ENCODE peak calls at places on chromosomes 7 and 10, in nine cellular contexts. X, E, J, D, L, C, A, K and O are unnamed samples.

GRCh38 chr7:45718464-45719330 is 144.5 kb downstream of the ADCY1 start:
- DNase-seq in A (no peak), K (no peak), E (no peak), J (no peak), X (no peak), L (no peak), D (peak), C (peak), O (no peak)

GRCh38 chr7:150631866-150632864 is at the start of gene GIMAP6:
- DNase-seq in A (no peak), D (no peak), K (no peak), X (no peak), J (no peak), L (no peak), E (no peak), C (no peak), O (no peak)

GRCh38 chr7:137601642-137602041 is 245.1 kb downstream of the DGKI start:
- DNase-seq in D (no peak), K (no peak), A (no peak), E (no peak), L (no peak), X (no peak), C (no peak), J (no peak), O (no peak)

GRCh38 chr7:105678811-105679495 is 97.7 kb upstream of the EFCAB10 start:
- DNase-seq in A (peak), D (no peak), C (peak), L (peak), J (peak), E (no peak), K (no peak), X (peak), O (peak)

GRCh38 chr10:52541082-52541481 is 227.0 kb downstream of the DKK1 start:
- DNase-seq in L (peak), A (no peak), C (peak), K (no peak), D (no peak), E (no peak), J (peak), X (no peak), O (peak)

GRCh38 chr10:77251297-77252013 is 386.2 kb downstream of the KCNMA1 start:
- DNase-seq in K (peak), J (peak), A (no peak), X (no peak), L (peak), E (no peak), D (peak), C (peak), O (no peak)

GRCh38 chr10:3197354-3198003 is 24.9 kb upstream of the PITRM1 start:
- DNase-seq in K (peak), D (peak), L (peak), C (peak), J (peak), A (peak), X (peak), E (peak), O (peak)

GRCh38 chr7:50648076-50648475 is 82.9 kb upstream of the DDC start:
- DNase-seq in E (no peak), L (no peak), K (no peak), J (no peak), D (no peak), C (no peak), X (no peak), A (no peak), O (no peak)

GRCh38 chr7:83579740-83580139 is 69.2 kb downstream of the SEMA3E start:
- DNase-seq in D (peak), J (peak), A (no peak), C (peak), E (no peak), L (peak), K (no peak), X (no peak), O (no peak)

GRCh38 chr10:103554488-103555320 is 61.2 kb downstream of the NEURL1 start:
- DNase-seq in K (no peak), E (no peak), D (peak), J (peak), L (peak), C (peak), A (no peak), X (peak), O (peak)

GRCh38 chr7:104231054-104232046 is 23.5 kb upstream of the ORC5 start:
- DNase-seq in L (peak), K (peak), X (peak), A (no peak), D (peak), E (peak), C (peak), J (peak), O (peak)

GRCh38 chr10:94370501-94370900 is 7.8 kb upstream of the NOC3L start:
- DNase-seq in E (no peak), D (no peak), J (no peak), L (no peak), A (no peak), X (no peak), K (no peak), C (no peak), O (no peak)
- TF ChIP-seq CTCF in E (no peak), D (no peak), J (no peak), L (no peak), A (no peak), X (no peak), K (no peak), C (no peak), O (no peak)

GRCh38 chr7:68063171-68063570 is 1066.5 kb downstream of the TYW1 start:
- DNase-seq in L (no peak), D (no peak), A (no peak), E (no peak), C (no peak), J (no peak), K (no peak), X (no peak), O (no peak)
- TF ChIP-seq CTCF in L (no peak), D (no peak), A (no peak), E (peak), C (no peak), J (no peak), K (peak), X (no peak), O (no peak)

DNA sequence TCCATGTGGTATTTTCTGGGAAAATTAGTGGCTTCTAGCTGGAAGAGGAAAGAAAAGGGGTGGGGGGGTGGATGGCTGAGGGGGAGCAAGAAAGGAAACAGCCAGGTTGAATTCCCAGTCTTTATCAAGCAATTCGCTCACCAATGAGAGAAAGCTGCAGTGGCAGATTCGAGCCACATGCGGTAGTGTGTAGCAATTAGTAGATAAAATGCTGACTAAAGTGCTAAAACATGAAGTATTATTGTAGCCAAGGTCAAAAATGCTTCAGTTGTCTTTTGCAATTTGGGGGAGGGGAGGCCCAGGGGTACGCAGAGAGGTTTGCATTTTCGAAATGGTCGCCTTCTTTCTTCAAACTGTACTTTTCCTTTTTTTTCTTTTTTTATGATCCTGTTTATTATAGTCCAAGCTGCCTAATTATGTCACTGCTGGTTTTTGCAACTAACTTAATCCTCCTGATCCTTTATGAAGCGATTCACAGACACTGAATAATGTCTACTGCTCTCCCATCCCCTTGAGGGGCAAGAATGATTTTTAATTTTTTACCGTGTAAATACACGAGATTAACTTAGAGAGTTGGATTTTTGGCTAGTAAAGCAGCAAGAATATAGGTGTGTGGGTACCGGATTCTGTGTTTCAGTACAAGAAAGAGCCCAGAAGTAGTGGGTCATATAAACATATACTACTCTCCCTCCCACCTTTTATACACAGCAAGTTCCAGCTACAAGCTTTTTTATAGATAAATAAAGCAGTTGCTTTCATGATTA is 3.6 kb upstream of the ARID5B start:
- DNase-seq in J (peak), X (peak), A (no peak), E (no peak), K (no peak), L (peak), C (peak), D (peak), O (no peak)
- TF ChIP-seq CTCF in J (peak), X (no peak), A (peak), E (no peak), K (peak), L (peak), C (peak), D (peak), O (peak)

GRCh38 chr7:20784311-20785210 is 2.1 kb downstream of the SP8 start:
- DNase-seq in J (no peak), K (no peak), X (no peak), L (no peak), C (no peak), E (no peak), A (no peak), D (no peak), O (no peak)
- TF ChIP-seq CTCF in J (no peak), K (no peak), X (no peak), L (no peak), C (peak), E (peak), A (no peak), D (peak), O (no peak)

GRCh38 chr10:117684673-117685211 is 142.2 kb downstream of the EMX2 start:
- DNase-seq in X (peak), J (no peak), A (no peak), K (no peak), D (no peak), L (no peak), C (no peak), E (no peak), O (no peak)
- TF ChIP-seq CTCF in X (no peak), J (no peak), A (peak), K (peak), D (no peak), L (no peak), C (no peak), E (no peak), O (no peak)

GRCh38 chr10:30433779-30434272 is at the start of gene MAP3K8:
- DNase-seq in L (peak), K (peak), J (peak), C (peak), E (no peak), X (peak), D (peak), A (peak), O (peak)

GRCh38 chr10:30431435-30431911 is 2.5 kb upstream of the MAP3K8 start:
- DNase-seq in E (no peak), A (no peak), L (peak), D (no peak), K (no peak), X (peak), C (no peak), J (no peak), O (no peak)

GRCh38 chr10:30434273-30435067 is 486 bp downstream of the MAP3K8 start:
- DNase-seq in K (peak), A (peak), D (peak), X (peak), L (peak), E (no peak), J (peak), C (peak), O (peak)

GRCh38 chr10:30433286-30433778 is 652 bp upstream of the MAP3K8 start:
- DNase-seq in X (peak), E (no peak), L (peak), K (peak), A (peak), D (peak), J (peak), C (peak), O (no peak)

GRCh38 chr10:30432631-30433285 is 1.2 kb upstream of the MAP3K8 start:
- DNase-seq in C (no peak), J (no peak), E (no peak), X (peak), A (no peak), D (no peak), L (peak), K (peak), O (no peak)
- TF ChIP-seq CTCF in C (no peak), J (no peak), E (no peak), X (no peak), A (no peak), D (no peak), L (no peak), K (no peak), O (no peak)